ENCODE peak calls at places on chromosomes 11 and 22, in four cellular contexts. X is lung, P is ovary, C is HCT116. W is an unnamed sample. For H3K4me1, the result is how much of the 10 kb centered on the place peaks cover.

GRCh38 chr11:32916994-32917393 is 24.4 kb downstream of the QSER1 start:
- DNase-seq in X (no peak), P (no peak), C (no peak), W (no peak)

GRCh38 chr11:119728226-119728626 is 774 bp downstream of the NECTIN1 start:
- DNase-seq in C (no peak), X (no peak), P (no peak), W (no peak)

GRCh38 chr11:11486423-11486822 is 133.4 kb upstream of the CSNK2A3 start:
- DNase-seq in P (no peak), X (no peak), C (no peak), W (no peak)

GRCh38 chr22:49494555-49494954 is 333.1 kb downstream of the BRD1 start:
- DNase-seq in X (no peak), C (no peak), P (no peak), W (no peak)

GRCh38 chr11:83033972-83034672 is 37.6 kb downstream of the RAB30 start:
- DNase-seq in X (no peak), P (peak), C (no peak), W (no peak)

GRCh38 chr11:92979176-92979575 is 9.7 kb downstream of the MTNR1B start:
- DNase-seq in P (no peak), C (no peak), X (no peak), W (no peak)

GRCh38 chr11:86748296-86748695 is 52.0 kb upstream of the PRSS23 start:
- DNase-seq in P (no peak), X (no peak), C (no peak), W (no peak)

GRCh38 chr11:27317751-27318150 is 45.3 kb downstream of the CCDC34 start:
- DNase-seq in P (no peak), C (peak), X (no peak), W (no peak)

GRCh38 chr22:37219534-37219933 is 7.3 kb upstream of the SSTR3 start:
- DNase-seq in C (no peak), X (no peak), P (no peak), W (no peak)

GRCh38 chr22:23178512-23179254 is 1.6 kb upstream of the BCR start:
- DNase-seq in C (peak), P (peak), X (peak), W (no peak)

GRCh38 chr11:121489823-121490222 is 37.1 kb upstream of the SORL1-AS1 start:
- DNase-seq in P (no peak), C (no peak), X (no peak), W (peak)

DNA sequence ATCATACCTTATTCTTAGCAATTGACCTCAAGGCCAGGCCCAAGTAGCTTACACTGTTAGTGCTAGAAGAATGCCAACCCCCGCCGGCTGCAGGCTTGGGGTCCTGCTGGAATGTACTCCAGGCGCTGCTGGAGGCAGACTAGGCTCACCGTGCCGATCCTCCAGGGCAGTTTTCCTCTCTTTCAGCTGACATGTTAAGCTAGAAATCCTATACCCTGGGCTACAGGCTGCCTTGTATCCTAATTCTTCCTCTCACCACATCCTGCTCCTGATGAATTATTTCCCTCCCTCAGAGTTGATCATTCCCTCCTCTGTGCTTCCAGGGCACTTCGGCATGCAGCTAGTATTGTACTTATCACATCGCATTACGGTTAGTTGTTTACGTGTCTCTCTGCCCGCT is 3.4 kb downstream of the SPTBN2 start:
- DNase-seq in P (no peak), C (no peak), X (no peak), W (no peak)
- H3K4me1 ChIP-seq in P (under half), C (under half), X (under half), W (under half)

GRCh38 chr11:36010010-36010740 is 66.3 kb downstream of the LDLRAD3 start:
- DNase-seq in X (no peak), P (no peak), C (no peak), W (no peak)
- H3K4me1 ChIP-seq in X (under half), P (under half), C (under half), W (under half)

GRCh38 chr11:62558669-62559068 is 12.1 kb upstream of the AHNAK start:
- DNase-seq in C (no peak), X (no peak), P (no peak), W (no peak)
- H3K4me1 ChIP-seq in C (half or more), X (under half), P (under half), W (half or more)

GRCh38 chr11:118312328-118312727 is 7.8 kb downstream of the CD3E start:
- DNase-seq in X (no peak), P (no peak), C (no peak), W (peak)
- H3K4me1 ChIP-seq in X (under half), P (under half), C (under half), W (under half)

DNA sequence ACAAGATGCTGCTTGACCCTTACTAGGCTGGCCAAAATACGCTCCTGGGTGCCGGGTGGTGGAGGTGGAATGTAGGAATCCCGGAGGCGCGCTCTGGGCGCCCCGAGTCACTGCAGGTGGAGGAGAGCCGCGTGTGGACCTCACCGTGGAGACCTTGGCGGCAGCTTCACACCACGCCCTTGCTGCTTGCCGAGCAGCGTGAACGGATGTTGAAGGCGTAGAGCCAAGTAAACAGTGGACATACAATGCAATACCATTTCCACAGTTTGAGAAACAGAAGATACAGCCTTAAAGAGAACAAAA is 1.3 kb downstream of the NCR3LG1 start:
- DNase-seq in X (peak), C (no peak), P (peak), W (no peak)
- H3K4me1 ChIP-seq in X (under half), C (under half), P (under half), W (under half)

GRCh38 chr22:19107730-19108074 is 14.5 kb downstream of the DGCR2 start:
- DNase-seq in C (no peak), P (no peak), X (no peak), W (no peak)

GRCh38 chr22:19106886-19107729 is 15.1 kb downstream of the DGCR2 start:
- DNase-seq in X (no peak), P (no peak), C (no peak), W (no peak)

GRCh38 chr22:19103881-19104821 is 18.1 kb downstream of the DGCR2 start:
- DNase-seq in C (no peak), X (no peak), P (no peak), W (no peak)

GRCh38 chr22:19105456-19105855 is 16.8 kb downstream of the DGCR2 start:
- DNase-seq in C (no peak), X (no peak), P (no peak), W (no peak)

GRCh38 chr22:19105867-19106802 is 16.1 kb downstream of the DGCR2 start:
- DNase-seq in X (no peak), P (no peak), C (no peak), W (no peak)
- H3K4me1 ChIP-seq in X (under half), P (under half), C (under half), W (half or more)

DNA sequence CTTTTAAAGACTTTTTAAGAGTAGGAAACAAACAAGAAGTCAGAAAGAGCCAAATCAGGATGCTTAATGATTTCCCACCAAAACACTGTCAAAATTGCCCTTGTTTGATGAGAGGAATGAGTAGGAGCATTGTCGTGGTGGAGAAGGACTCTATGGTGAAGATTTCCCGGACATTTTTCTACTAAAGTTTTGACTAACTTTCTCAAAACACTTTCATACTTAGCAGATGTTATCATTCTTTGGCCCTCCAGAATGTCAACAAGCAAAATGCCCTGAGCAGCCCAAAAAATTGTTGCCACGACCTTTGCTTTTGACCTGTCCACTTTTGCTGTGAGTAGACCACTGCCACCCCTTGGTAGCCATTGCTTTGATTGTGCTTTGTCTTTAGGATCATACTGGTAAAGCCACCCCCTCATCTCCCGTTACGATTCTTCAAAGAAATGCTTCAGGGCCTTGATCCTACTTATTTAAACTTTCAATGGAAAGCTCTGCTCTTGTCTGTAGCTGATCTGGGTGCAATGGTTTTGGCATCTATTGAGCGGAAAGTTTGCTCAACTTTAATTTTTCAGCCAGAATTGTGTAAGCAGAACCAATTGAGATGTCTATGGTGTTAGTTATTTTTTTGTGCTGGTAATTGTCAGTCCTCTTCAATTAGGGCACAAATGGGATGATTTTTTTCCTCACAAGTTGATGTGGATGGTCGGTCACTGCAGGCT is 67.2 kb downstream of the ADM start:
- DNase-seq in X (no peak), C (no peak), P (no peak), W (peak)
- H3K4me1 ChIP-seq in X (under half), C (under half), P (under half), W (under half)

W was measured in esophagus muscularis mucosa.